ENCODE peak calls at places on chromosome 10, in ten cellular contexts. Z is A549, L is tibial nerve, E is astrocyte, N is cardiac muscle cell, V is prostate gland, G is HCT116, D is mesenchymal stem cell, Q is PC-3, U is mammary epithelial cell. C is an unnamed sample. For H3K4me1, the result is how much of the 10 kb centered on the place peaks cover.

GRCh38 chr10:86065711-86066251 is 300.8 kb downstream of the GRID1 start:
- DNase-seq in E (no peak), Q (no peak), L (no peak), Z (no peak), N (no peak), U (no peak), V (no peak), G (no peak), D (no peak), C (no peak)

GRCh38 chr10:124641282-124642075 is 102.7 kb downstream of the FAM53B start:
- DNase-seq in U (peak), L (no peak), V (no peak), Z (no peak), G (no peak), D (peak), Q (no peak), E (peak), N (peak), C (no peak)

GRCh38 chr10:27446091-27446918 is 57.8 kb upstream of the RAB18 start:
- DNase-seq in G (peak), D (peak), E (peak), U (peak), V (no peak), Q (peak), L (no peak), Z (peak), N (peak), C (no peak)

GRCh38 chr10:120927352-120927751 is 76.2 kb downstream of the WDR11 start:
- DNase-seq in V (no peak), N (no peak), Q (no peak), Z (no peak), G (no peak), D (no peak), E (no peak), L (no peak), U (no peak), C (peak)

GRCh38 chr10:87804939-87805569 is 13.0 kb downstream of the ATAD1 start:
- DNase-seq in G (no peak), E (no peak), N (no peak), Q (peak), U (no peak), V (no peak), Z (no peak), D (no peak), L (no peak), C (no peak)

GRCh38 chr10:33341638-33342037 is 7.2 kb upstream of the NRP1 start:
- DNase-seq in Z (no peak), V (no peak), G (no peak), D (no peak), U (peak), Q (peak), N (no peak), L (no peak), E (peak), C (no peak)

GRCh38 chr10:104650072-104650471 is 9.0 kb downstream of the SORCS3 start:
- DNase-seq in E (no peak), N (no peak), G (no peak), Q (no peak), Z (no peak), U (no peak), D (no peak), V (no peak), L (no peak), C (no peak)

GRCh38 chr10:89556590-89556989 is 21.2 kb upstream of the SLC16A12 start:
- DNase-seq in N (peak), L (no peak), Z (no peak), E (no peak), U (no peak), Q (peak), G (no peak), D (no peak), V (no peak), C (no peak)

GRCh38 chr10:60230892-60231291 is 158.8 kb downstream of the ANK3 start:
- DNase-seq in E (peak), L (no peak), V (no peak), Z (no peak), U (peak), G (no peak), D (peak), N (peak), Q (peak), C (no peak)

GRCh38 chr10:111137012-111137411 is 60.2 kb downstream of the ADRA2A start:
- DNase-seq in N (no peak), U (no peak), E (no peak), Z (no peak), Q (no peak), D (no peak), V (peak), G (no peak), L (no peak), C (peak)

GRCh38 chr10:55631071-55631654 is 729.9 kb downstream of the ZWINT start:
- DNase-seq in G (no peak), Q (peak), Z (peak), L (no peak), E (peak), N (peak), U (peak), D (peak), V (no peak), C (peak)

GRCh38 chr10:70192325-70192966 is 22.1 kb upstream of the SAR1A start:
- DNase-seq in U (peak), G (no peak), L (no peak), Q (no peak), Z (no peak), N (peak), V (peak), D (peak), E (no peak), C (no peak)

GRCh38 chr10:43822509-43823236 is 174.0 kb upstream of the ZNF32 start:
- DNase-seq in L (no peak), G (no peak), Z (no peak), V (no peak), U (no peak), D (no peak), E (no peak), N (no peak), Q (no peak), C (no peak)

GRCh38 chr10:60526024-60526585 is 136.4 kb upstream of the ANK3 start:
- DNase-seq in U (peak), Z (no peak), N (no peak), E (peak), Q (peak), D (no peak), V (no peak), G (no peak), L (no peak), C (no peak)

GRCh38 chr10:28993056-28993455 is 295.8 kb upstream of the LYZL1 start:
- DNase-seq in V (no peak), N (no peak), L (no peak), U (no peak), E (no peak), D (no peak), Z (no peak), G (no peak), Q (no peak), C (no peak)

GRCh38 chr10:34959321-34959720 is 130.8 kb downstream of the CUL2 start:
- DNase-seq in Z (no peak), G (no peak), V (no peak), D (no peak), Q (no peak), L (no peak), E (no peak), U (no peak), N (no peak), C (no peak)

GRCh38 chr10:103823706-103824272 is 31.6 kb downstream of the SH3PXD2A start:
- DNase-seq in Q (no peak), Z (no peak), U (peak), V (no peak), E (no peak), D (no peak), L (no peak), G (no peak), N (no peak), C (no peak)

GRCh38 chr10:88541116-88541626 is 41.9 kb downstream of the RNLS start:
- DNase-seq in N (peak), Z (no peak), V (no peak), D (no peak), G (no peak), Q (no peak), L (no peak), E (no peak), U (peak), C (no peak)

GRCh38 chr10:74909665-74910064 is 83.3 kb downstream of the KAT6B start:
- DNase-seq in N (peak), D (peak), L (no peak), Q (peak), Z (no peak), E (peak), V (no peak), G (no peak), U (no peak), C (no peak)

GRCh38 chr10:49758249-49758930 is 3.7 kb downstream of the OGDHL start:
- DNase-seq in G (no peak), N (no peak), U (no peak), L (no peak), E (no peak), D (no peak), V (no peak), Z (no peak), Q (no peak), C (no peak)

GRCh38 chr10:100730739-100731602 is 14.4 kb upstream of the PAX2 start:
- DNase-seq in Z (peak), Q (no peak), N (peak), G (no peak), D (peak), U (no peak), V (no peak), E (no peak), L (no peak), C (no peak)

GRCh38 chr10:77386833-77387232 is 250.8 kb downstream of the KCNMA1 start:
- DNase-seq in G (no peak), V (no peak), N (peak), Q (peak), D (peak), U (no peak), L (no peak), Z (no peak), E (peak), C (no peak)

GRCh38 chr10:60350400-60350799 is 39.3 kb downstream of the ANK3 start:
- DNase-seq in Z (no peak), Q (peak), G (no peak), V (no peak), N (peak), U (no peak), L (no peak), E (peak), D (peak), C (no peak)

GRCh38 chr10:73591935-73592699 is 975 bp upstream of the USP54 start:
- DNase-seq in Q (peak), E (peak), L (peak), D (peak), U (peak), Z (peak), N (peak), V (peak), G (peak), C (peak)

GRCh38 chr10:73907841-73908517 is 3.0 kb upstream of the PLAU start:
- DNase-seq in U (peak), Q (peak), L (no peak), N (peak), E (peak), D (peak), G (no peak), V (no peak), Z (no peak), C (peak)

GRCh38 chr10:77877461-77878344 is 48.9 kb downstream of the DLG5 start:
- DNase-seq in N (peak), Z (no peak), L (no peak), D (peak), Q (no peak), U (peak), V (no peak), G (no peak), E (peak), C (no peak)

GRCh38 chr10:74544106-74544505 is 282.3 kb upstream of the KAT6B start:
- DNase-seq in G (no peak), U (peak), E (peak), D (peak), Q (peak), Z (no peak), V (no peak), N (peak), L (no peak), C (no peak)

GRCh38 chr10:4399571-4399970 is 426.4 kb upstream of the AKR1E2 start:
- DNase-seq in N (peak), Q (no peak), U (no peak), L (no peak), D (peak), Z (no peak), G (no peak), E (peak), V (no peak), C (no peak)

GRCh38 chr10:115777646-115778045 is 495.4 kb downstream of the GFRA1 start:
- DNase-seq in G (no peak), Z (no peak), Q (no peak), L (no peak), E (no peak), U (no peak), N (no peak), V (no peak), D (no peak), C (no peak)

GRCh38 chr10:96991313-96991841 is 159.3 kb downstream of the LCOR start:
- DNase-seq in U (peak), G (no peak), E (peak), N (peak), L (no peak), Q (peak), V (no peak), D (peak), Z (no peak), C (no peak)

GRCh38 chr10:98361131-98361633 is 53.8 kb downstream of the PYROXD2 start:
- DNase-seq in E (peak), G (no peak), L (peak), Z (no peak), V (peak), U (peak), Q (no peak), D (peak), N (peak), C (peak)

GRCh38 chr10:23418051-23418681 is 20.7 kb upstream of the OTUD1 start:
- DNase-seq in V (no peak), E (no peak), N (no peak), L (no peak), Q (no peak), U (no peak), Z (no peak), G (no peak), D (no peak), C (no peak)

GRCh38 chr10:68096913-68097509 is 12.3 kb upstream of the MYPN start:
- DNase-seq in G (peak), D (peak), N (peak), E (peak), V (no peak), U (peak), Z (peak), Q (peak), L (no peak), C (no peak)

GRCh38 chr10:84159076-84159475 is 14.5 kb upstream of the GPR15LG start:
- DNase-seq in Q (no peak), L (no peak), Z (no peak), V (no peak), U (no peak), D (no peak), G (no peak), E (no peak), N (no peak), C (no peak)

GRCh38 chr10:17605936-17606335 is 11.2 kb downstream of the HACD1 start:
- DNase-seq in N (no peak), G (no peak), U (no peak), V (no peak), Z (no peak), Q (no peak), L (no peak), E (no peak), D (no peak), C (no peak)

GRCh38 chr10:102649770-102650654 is 5.7 kb downstream of the TRIM8 start:
- DNase-seq in G (no peak), L (no peak), Z (no peak), D (no peak), E (no peak), U (no peak), N (no peak), V (no peak), Q (no peak), C (no peak)

GRCh38 chr10:102651455-102652169 is 7.3 kb downstream of the TRIM8 start:
- DNase-seq in N (no peak), L (no peak), G (no peak), U (no peak), D (no peak), Q (no peak), V (no peak), E (no peak), Z (no peak), C (no peak)

GRCh38 chr10:102650655-102651454 is 6.6 kb downstream of the TRIM8 start:
- DNase-seq in G (no peak), E (no peak), L (no peak), N (no peak), U (no peak), Z (no peak), V (no peak), Q (no peak), D (no peak), C (no peak)

GRCh38 chr10:102654566-102654965 is 10.3 kb downstream of the TRIM8 start:
- DNase-seq in D (no peak), L (no peak), E (no peak), V (no peak), Z (no peak), U (no peak), G (no peak), N (no peak), Q (no peak), C (no peak)

DNA sequence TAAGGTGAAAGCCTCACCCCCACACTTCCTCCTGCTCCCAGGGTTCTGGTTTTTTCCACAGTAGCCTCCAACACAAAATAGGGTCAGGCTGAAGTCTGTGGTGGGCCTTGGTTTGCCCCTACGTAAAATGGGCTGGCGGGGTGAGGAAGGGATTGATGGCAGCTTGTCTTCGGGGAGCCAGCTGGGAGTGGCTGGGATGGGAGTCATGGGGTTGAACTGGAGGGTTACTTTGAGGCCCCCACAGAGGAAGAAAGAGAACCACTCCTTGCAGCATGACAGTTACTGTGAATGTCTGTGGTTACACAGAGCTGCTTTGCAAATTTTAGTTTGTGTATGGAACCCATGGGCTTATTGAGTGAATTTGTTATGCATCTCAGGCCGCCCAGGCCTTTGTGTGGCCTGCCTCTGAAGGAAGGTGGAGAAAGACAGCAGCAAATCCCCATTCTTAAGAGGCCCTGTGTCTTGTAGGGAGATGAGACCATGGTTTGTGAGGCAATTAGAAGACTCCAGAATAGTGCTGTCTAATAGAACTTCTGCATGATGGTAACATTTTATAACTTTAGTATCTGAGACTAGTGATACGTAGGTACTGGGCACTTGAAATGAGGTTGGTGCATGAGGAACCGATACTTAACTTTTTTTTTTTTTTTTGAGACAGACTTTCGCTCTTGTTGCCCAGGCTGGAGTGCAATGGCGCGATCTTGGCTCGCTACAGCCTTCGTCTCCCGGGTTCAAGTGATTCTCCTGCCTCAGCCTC is 8.1 kb downstream of the TRIM8 start:
- DNase-seq in V (no peak), Z (no peak), D (no peak), U (no peak), N (no peak), E (no peak), G (no peak), Q (no peak), L (no peak), C (no peak)
- H3K4me1 ChIP-seq in V (under half), Z (under half), D (half or more), U (under half), N (under half), E (under half), G (under half), Q (under half), L (half or more), C (half or more)

DNA sequence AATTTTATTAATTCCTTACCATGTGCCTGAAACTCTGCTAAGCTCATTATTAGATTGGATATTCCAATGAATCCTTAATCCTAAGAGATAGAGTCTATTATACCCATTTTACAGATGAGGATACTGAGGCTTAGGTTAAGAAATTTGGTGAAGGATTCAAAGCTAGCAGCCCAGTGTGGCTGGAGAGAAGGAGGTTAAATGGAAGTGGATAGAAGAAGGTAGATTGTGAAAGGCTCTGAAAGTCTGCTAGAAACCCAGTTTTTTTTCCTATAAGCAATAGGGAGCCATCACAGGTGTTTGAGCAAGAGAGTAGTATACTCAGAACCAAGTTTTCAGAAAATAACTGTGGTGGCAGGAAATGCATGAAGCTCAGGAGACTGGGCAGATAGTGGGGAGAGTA is 265.8 kb upstream of the NEBL start:
- DNase-seq in D (no peak), V (no peak), Z (no peak), E (no peak), U (no peak), Q (no peak), G (no peak), L (no peak), N (no peak), C (no peak)
- H3K27ac ChIP-seq in D (no peak), V (no peak), Z (no peak), E (no peak), U (no peak), Q (no peak), G (no peak), L (no peak), N (no peak), C (no peak)

GRCh38 chr10:7425691-7426090 is 14.9 kb upstream of the SFMBT2 start:
- DNase-seq in V (no peak), G (no peak), N (no peak), Q (no peak), L (no peak), U (no peak), D (no peak), E (no peak), Z (no peak), C (no peak)

GRCh38 chr10:7423521-7423920 is 12.7 kb upstream of the SFMBT2 start:
- DNase-seq in E (no peak), G (no peak), N (no peak), L (no peak), U (no peak), D (no peak), V (no peak), Z (no peak), Q (peak), C (no peak)

GRCh38 chr10:7428673-7429350 is 18.0 kb upstream of the SFMBT2 start:
- DNase-seq in N (no peak), E (no peak), Q (no peak), D (no peak), G (no peak), Z (no peak), U (no peak), V (no peak), L (no peak), C (no peak)

GRCh38 chr10:7424315-7424714 is 13.5 kb upstream of the SFMBT2 start:
- DNase-seq in V (no peak), Z (no peak), D (no peak), G (no peak), Q (no peak), L (no peak), E (no peak), N (no peak), U (no peak), C (no peak)

DNA sequence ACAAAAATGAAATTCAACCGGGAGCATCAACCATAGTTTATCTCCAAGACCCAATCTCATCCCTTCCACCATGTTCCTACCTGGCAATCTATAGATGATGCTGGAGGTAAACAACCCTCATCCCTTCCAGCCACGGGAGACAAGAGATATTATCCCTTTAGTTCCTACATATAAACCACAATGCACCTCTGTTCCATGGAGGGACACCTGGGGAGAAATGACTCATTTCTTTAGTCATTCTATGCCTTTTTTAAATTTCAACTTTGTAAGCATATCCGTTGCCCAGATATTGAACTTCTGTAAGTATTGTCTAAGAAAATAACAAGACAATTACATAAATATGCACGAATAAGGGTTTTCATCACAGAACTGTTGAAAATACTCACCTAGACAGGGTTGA is 15.5 kb upstream of the SFMBT2 start:
- DNase-seq in Q (peak), E (no peak), L (no peak), G (no peak), N (no peak), D (no peak), U (no peak), Z (no peak), V (no peak), C (no peak)
- H3K4me1 ChIP-seq in Q (under half), E (under half), L (under half), G (under half), N (under half), D (under half), U (under half), Z (under half), V (under half), C (under half)

DNA sequence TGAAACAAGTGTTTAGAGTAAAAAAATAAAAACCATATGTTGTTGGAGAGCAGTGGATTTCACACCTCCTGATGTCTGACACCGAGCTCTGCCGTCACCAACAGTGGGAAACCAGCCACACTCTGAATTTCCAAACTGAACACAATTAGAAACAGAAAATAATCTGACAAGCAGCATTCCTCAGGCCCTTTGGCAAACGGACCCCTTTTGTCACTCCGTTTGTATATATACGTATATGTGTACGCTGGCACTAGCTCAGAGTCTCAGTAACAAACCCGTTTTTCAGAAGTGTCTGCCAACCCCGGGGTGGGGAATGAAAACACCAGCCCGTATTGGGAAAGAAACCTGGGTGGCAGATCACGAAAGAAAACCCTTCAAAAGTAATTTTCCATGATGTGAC is 32.5 kb downstream of the TACC2 start:
- DNase-seq in U (no peak), Z (no peak), N (peak), G (no peak), V (peak), L (no peak), D (no peak), Q (peak), E (no peak), C (no peak)
- H3K27ac ChIP-seq in U (no peak), Z (no peak), N (no peak), G (no peak), V (peak), L (no peak), D (no peak), Q (peak), E (no peak), C (no peak)

C was measured in lung.